ENCODE peak calls at places on chromosomes 3 and 15, in five cellular contexts. S is BE2C; X is nephron progenitor cell; H is stimulated activated CD4-positive, alpha-beta T cell treated with anti-CD3 and anti-CD28 coated beads, Interleukin-1b, Interleukin-23, amount 100 ng/mL, for 24 hours; I is neural crest cell. C is an unnamed sample.

GRCh38 chr3:69012836-69013255 is 638 bp downstream of the EOGT start:
- DNase-seq in S (peak; percentile 45), X (peak; percentile 58), H (no peak), I (peak; percentile 44), C (no peak)

GRCh38 chr3:76132154-76132470 is 346.8 kb upstream of the ZNF717 start:
- DNase-seq in S (no peak), X (no peak), H (no peak), I (no peak), C (no peak)

GRCh38 chr15:101447561-101448071 is 41.9 kb downstream of the PCSK6 start:
- DNase-seq in S (no peak), X (no peak), H (no peak), I (no peak), C (no peak)

GRCh38 chr3:132417695-132418520 is 606 bp downstream of the DNAJC13 start:
- DNase-seq in S (peak; percentile 65), X (no peak), H (peak; percentile 20), I (no peak), C (peak; percentile 17)

GRCh38 chr15:80999623-81000036 is 1.1 kb upstream of the TLNRD1 start:
- DNase-seq in S (no peak), X (no peak), H (peak; percentile 39), I (no peak), C (no peak)

GRCh38 chr3:173730391-173730790 is 332.8 kb downstream of the NLGN1 start:
- DNase-seq in S (no peak), X (no peak), H (no peak), I (no peak), C (no peak)

GRCh38 chr3:10366681-10367101 is 45.8 kb upstream of the SEC13 start:
- DNase-seq in S (no peak), X (no peak), H (peak; percentile 25), I (no peak), C (peak; percentile 47)

GRCh38 chr3:174408310-174408709 is 450.8 kb upstream of the NAALADL2 start:
- DNase-seq in S (no peak), X (no peak), H (no peak), I (no peak), C (no peak)

GRCh38 chr3:106963446-106963845 is 413.8 kb upstream of the CCDC54 start:
- DNase-seq in S (no peak), X (no peak), H (no peak), I (no peak), C (no peak)

GRCh38 chr3:102400766-102401165 is 34.0 kb upstream of the ZPLD1 start:
- DNase-seq in S (no peak), X (no peak), H (no peak), I (no peak), C (no peak)

GRCh38 chr15:65344909-65345275 is 32.9 kb downstream of the IGDCC3 start:
- DNase-seq in S (no peak), X (no peak), H (no peak), I (no peak), C (no peak)

GRCh38 chr15:38531509-38531908 is 33.1 kb downstream of the RASGRP1 start:
- DNase-seq in S (no peak), X (no peak), H (no peak), I (no peak), C (no peak)

GRCh38 chr15:26634319-26634718 is 138.5 kb downstream of the GABRB3 start:
- DNase-seq in S (peak; percentile 26), X (peak; percentile 27), H (no peak), I (peak; percentile 13), C (no peak)

GRCh38 chr3:101262393-101263240 is 57.8 kb downstream of the IMPG2 start:
- DNase-seq in S (no peak), X (no peak), H (no peak), I (no peak), C (no peak)

GRCh38 chr15:72785452-72786243 is 2.1 kb upstream of the ADPGK start:
- DNase-seq in S (no peak), X (no peak), H (peak; percentile 16), I (no peak), C (no peak)

GRCh38 chr3:43378066-43378935 is 92.0 kb downstream of the SNRK start:
- DNase-seq in S (peak; percentile 19), X (peak; percentile 38), H (peak; percentile 45), I (no peak), C (no peak)

GRCh38 chr3:32840086-32840841 is 22.5 kb downstream of the TRIM71 start:
- DNase-seq in S (no peak), X (no peak), H (no peak), I (no peak), C (no peak)